ENCODE peak calls at places on chromosomes 4 and X, in four cellular contexts. K is fibroblast of the conjunctiva, J is mucosa of descending colon, T is nephron progenitor cell. N is an unnamed sample.

GRCh38 chrX:83508526-83509245 is 596 bp downstream of the POU3F4 start:
- DNase-seq in K (no peak), J (no peak), T (no peak), N (no peak)

GRCh38 chrX:24479924-24480722 is 15.0 kb downstream of the PDK3 start:
- DNase-seq in K (no peak), J (peak), T (no peak), N (no peak)

GRCh38 chr4:6054162-6054922 is 36.1 kb upstream of the C4orf50 start:
- DNase-seq in K (no peak), J (no peak), T (no peak), N (no peak)

GRCh38 chr4:84631573-84631972 is 48.6 kb downstream of the CDS1 start:
- DNase-seq in K (no peak), J (no peak), T (no peak), N (no peak)

GRCh38 chr4:5863461-5864113 is 29.3 kb downstream of the CRMP1 start:
- DNase-seq in K (peak), J (no peak), T (no peak), N (no peak)

GRCh38 chr4:6020633-6021032 is 2.4 kb upstream of the C4orf50 start:
- DNase-seq in K (no peak), J (no peak), T (no peak), N (no peak)

GRCh38 chr4:68304731-68305130 is 45.2 kb downstream of the YTHDC1 start:
- DNase-seq in K (no peak), J (no peak), T (peak), N (no peak)

GRCh38 chrX:54043084-54043483 is 1.2 kb downstream of the PHF8 start:
- DNase-seq in K (no peak), J (no peak), T (no peak), N (no peak)

GRCh38 chr4:83867221-83867620 is 331.3 kb downstream of the GPAT3 start:
- DNase-seq in K (no peak), J (no peak), T (no peak), N (no peak)

N was measured in brain pericyte.